ENCODE peak calls at places on chromosome 17, in nine cellular contexts. M, Q, L, G, Y, H, T, U and I are unnamed samples.

GRCh38 chr17:65431116-65431515 is 130.3 kb downstream of the AXIN2 start:
- DNase-seq in L (no peak), H (no peak), G (no peak), Y (no peak), Q (no peak), M (no peak), T (no peak), U (no peak), I (no peak)

GRCh38 chr17:77281904-77282367 is 141.2 kb downstream of the SEC14L1 start:
- DNase-seq in H (no peak), Y (no peak), T (no peak), M (no peak), U (no peak), G (no peak), Q (no peak), L (no peak), I (no peak)

GRCh38 chr17:27520571-27521185 is 64.4 kb downstream of the KSR1 start:
- DNase-seq in H (no peak), U (no peak), M (no peak), Y (peak), Q (no peak), G (no peak), L (no peak), T (no peak), I (no peak)

GRCh38 chr17:72734611-72735010 is 357.9 kb downstream of the SLC39A11 start:
- DNase-seq in H (no peak), M (no peak), Y (no peak), L (no peak), G (no peak), T (no peak), Q (no peak), U (no peak), I (no peak)

GRCh38 chr17:32388613-32389459 is 38.9 kb downstream of the ZNF207 start:
- DNase-seq in G (no peak), L (no peak), Y (no peak), M (no peak), T (no peak), U (no peak), H (no peak), Q (no peak), I (no peak)

GRCh38 chr17:17075037-17075755 is 32.9 kb downstream of the MPRIP start:
- DNase-seq in L (peak), G (no peak), T (peak), H (peak), M (no peak), U (no peak), Y (no peak), Q (no peak), I (no peak)

GRCh38 chr17:9647014-9647413 is 1.7 kb downstream of the USP43 start:
- DNase-seq in Q (no peak), G (no peak), T (no peak), L (no peak), Y (no peak), H (no peak), U (no peak), M (no peak), I (no peak)

GRCh38 chr17:28727727-28728363 is 743 bp upstream of the NEK8 start:
- DNase-seq in Y (peak), Q (no peak), H (peak), L (peak), M (peak), T (peak), G (no peak), U (peak), I (peak)

GRCh38 chr17:73436966-73437365 is 125.2 kb upstream of the CDC42EP4 start:
- DNase-seq in U (no peak), G (no peak), T (no peak), Y (no peak), L (no peak), M (no peak), H (no peak), Q (no peak), I (no peak)

GRCh38 chr17:64387545-64388171 is 3.0 kb downstream of the PECAM1 start:
- DNase-seq in Q (no peak), U (no peak), T (peak), L (no peak), G (no peak), Y (no peak), M (no peak), H (peak), I (no peak)

GRCh38 chr17:66487933-66488572 is 185.6 kb downstream of the PRKCA start:
- DNase-seq in Y (no peak), T (no peak), H (no peak), G (no peak), U (no peak), L (no peak), Q (no peak), M (no peak), I (no peak)

GRCh38 chr17:72463287-72464102 is 342.7 kb downstream of the SOX9 start:
- DNase-seq in H (peak), T (no peak), G (no peak), L (no peak), Q (no peak), U (no peak), M (no peak), Y (no peak), I (no peak)

GRCh38 chr17:42345396-42346078 is 42.7 kb downstream of the STAT3 start:
- DNase-seq in G (no peak), Y (no peak), H (no peak), U (no peak), T (peak), L (no peak), Q (no peak), M (no peak), I (no peak)

GRCh38 chr17:77516902-77517301 is 376.1 kb downstream of the SEC14L1 start:
- DNase-seq in M (no peak), L (peak), U (peak), H (peak), Q (no peak), G (peak), Y (no peak), T (no peak), I (peak)

GRCh38 chr17:58565389-58566311 is 51.2 kb upstream of the MTMR4 start:
- DNase-seq in Q (no peak), Y (no peak), H (no peak), L (no peak), G (no peak), U (no peak), T (no peak), M (no peak), I (no peak)

GRCh38 chr17:19724501-19725420 is 8.4 kb upstream of the SLC47A2 start:
- DNase-seq in L (no peak), M (peak), Y (peak), U (no peak), G (no peak), Q (peak), T (peak), H (peak), I (no peak)

GRCh38 chr17:74204474-74204873 is 996 bp downstream of the RPL38 start:
- DNase-seq in T (no peak), G (no peak), U (no peak), Q (no peak), M (no peak), Y (no peak), L (no peak), H (no peak), I (no peak)

GRCh38 chr17:74770498-74771318 is 5.4 kb downstream of the NAT9 start:
- DNase-seq in L (peak), T (peak), Q (peak), U (peak), M (peak), Y (peak), G (no peak), H (peak), I (peak)

GRCh38 chr17:1639549-1639948 is 6.0 kb downstream of the SCARF1 start:
- DNase-seq in M (no peak), Q (no peak), U (no peak), Y (no peak), L (no peak), H (peak), G (no peak), T (no peak), I (no peak)

GRCh38 chr17:47622179-47622549 is 27.6 kb upstream of the KPNB1 start:
- DNase-seq in H (no peak), L (no peak), Q (no peak), U (no peak), Y (no peak), T (no peak), M (no peak), G (no peak), I (no peak)

GRCh38 chr17:45895969-45896793 is 1.8 kb downstream of the MAPT start:
- DNase-seq in Q (peak), T (no peak), G (no peak), U (no peak), Y (peak), H (no peak), M (no peak), L (no peak), I (no peak)

GRCh38 chr17:16419929-16420271 is 4.5 kb downstream of the TRPV2 start:
- DNase-seq in M (no peak), G (peak), H (no peak), Q (no peak), L (peak), T (no peak), U (peak), Y (no peak), I (no peak)